ENCODE peak calls at places on chromosomes 3 and 15, in five cellular contexts. H is LoVo; C is T1000; U is HT1080; S is activated naive CD4-positive, alpha-beta T cell treated with Interleukin-2 at 50 U/mL for 16 hours. P is an unnamed sample.

GRCh38 chr3:136728918-136729317 is 23.3 kb downstream of the STAG1 start:
- DNase-seq in S (no peak), U (peak), C (peak), H (no peak), P (no peak)

GRCh38 chr15:77024273-77025065 is 29.5 kb downstream of the PSTPIP1 start:
- DNase-seq in U (peak), S (peak), C (peak), H (peak), P (peak)

GRCh38 chr3:187183210-187183862 is 13.9 kb upstream of the RTP1 start:
- DNase-seq in H (peak), C (peak), S (no peak), U (peak), P (no peak)

GRCh38 chr3:187572431-187572830 is 97.8 kb downstream of the SST start:
- DNase-seq in S (no peak), U (no peak), C (no peak), H (no peak), P (no peak)

GRCh38 chr3:142180761-142181362 is 31.5 kb upstream of the TFDP2 start:
- DNase-seq in H (peak), C (no peak), U (peak), S (peak), P (peak)

GRCh38 chr15:80615783-80616391 is 79.2 kb upstream of the ABHD17C start:
- DNase-seq in U (no peak), C (no peak), S (no peak), H (peak), P (no peak)

GRCh38 chr15:52100807-52101206 is 11.8 kb downstream of the BCL2L10 start:
- DNase-seq in U (peak), H (peak), S (no peak), C (peak), P (no peak)

GRCh38 chr15:28896944-28897343 is 11.2 kb downstream of the APBA2 start:
- DNase-seq in U (peak), S (no peak), H (no peak), C (no peak), P (no peak)

GRCh38 chr15:52733696-52734255 is 54.6 kb upstream of the ATOSA start:
- DNase-seq in S (no peak), H (no peak), C (peak), U (no peak), P (no peak)

GRCh38 chr3:99713440-99713839 is 75.0 kb downstream of the COL8A1 start:
- DNase-seq in U (no peak), H (no peak), S (no peak), C (no peak), P (no peak)

GRCh38 chr3:187935623-187936156 is 190.4 kb upstream of the BCL6 start:
- DNase-seq in U (peak), H (no peak), C (no peak), S (peak), P (peak)

GRCh38 chr15:38111070-38111469 is 141.6 kb upstream of the SPRED1 start:
- DNase-seq in S (no peak), C (no peak), U (no peak), H (no peak), P (peak)

GRCh38 chr3:110436209-110436608 is 635.4 kb upstream of the NECTIN3 start:
- DNase-seq in U (no peak), S (no peak), H (no peak), C (no peak), P (no peak)

GRCh38 chr15:88465633-88466219 is 1.5 kb downstream of the MRPL46 start:
- DNase-seq in C (no peak), H (peak), S (no peak), U (peak), P (no peak)

GRCh38 chr15:74525328-74525727 is 15.7 kb upstream of the ARID3B start:
- DNase-seq in U (no peak), S (no peak), C (no peak), H (no peak), P (no peak)

GRCh38 chr15:41292521-41292920 is 39.9 kb downstream of the OIP5 start:
- DNase-seq in U (no peak), S (no peak), C (no peak), H (no peak), P (no peak)

GRCh38 chr15:90610220-90610619 is 80.5 kb downstream of the CRTC3 start:
- DNase-seq in S (no peak), U (no peak), C (no peak), H (no peak), P (no peak)

GRCh38 chr3:44584646-44585501 is at the start of gene ZNF660:
- DNase-seq in H (no peak), U (peak), C (peak), S (no peak), P (no peak)

GRCh38 chr3:38016410-38016809 is 13.0 kb downstream of the PLCD1 start:
- DNase-seq in U (no peak), H (no peak), C (no peak), S (no peak), P (no peak)

GRCh38 chr3:13072239-13073041 is 789 bp downstream of the IQSEC1 start:
- DNase-seq in C (no peak), S (no peak), U (peak), H (no peak), P (peak)

GRCh38 chr3:170180107-170180951 is 1.2 kb downstream of the PHC3 start:
- DNase-seq in S (peak), U (peak), C (no peak), H (peak), P (peak)

GRCh38 chr15:31758126-31758525 is 272.2 kb upstream of the CHRNA7 start:
- DNase-seq in H (peak), U (peak), S (no peak), C (no peak), P (peak)

GRCh38 chr3:53496984-53497383 is 2.6 kb downstream of the CACNA1D start:
- DNase-seq in S (no peak), C (no peak), U (no peak), H (no peak), P (no peak)

P was measured in MM.1S.